ENCODE peak calls at places on chromosomes 6 and 20, in five cellular contexts. One of them, this sample, is unnamed.

GRCh38 chr6:42441661-42442081 is 10.1 kb downstream of the TRERF1 start:
- DNase-seq in stimulated activated CD4-positive, alpha-beta T cell treated with anti-CD3 and anti-CD28 coated beads, Interleukin-1b, Interleukin-23, amount 100 ng/mL, for 48 hours: peak; percentile 20
- DNase-seq in GM04504: no peak
- DNase-seq in breast epithelium: no peak
- DNase-seq in tibial nerve: no peak
- DNase-seq in this sample: no peak

GRCh38 chr6:97668716-97669115 is 385.7 kb upstream of the MMS22L start:
- DNase-seq in stimulated activated CD4-positive, alpha-beta T cell treated with anti-CD3 and anti-CD28 coated beads, Interleukin-1b, Interleukin-23, amount 100 ng/mL, for 48 hours: no peak
- DNase-seq in GM04504: no peak
- DNase-seq in breast epithelium: no peak
- DNase-seq in tibial nerve: no peak
- DNase-seq in this sample: no peak

GRCh38 chr6:53728570-53729194 is 63.1 kb upstream of the KLHL31 start:
- DNase-seq in stimulated activated CD4-positive, alpha-beta T cell treated with anti-CD3 and anti-CD28 coated beads, Interleukin-1b, Interleukin-23, amount 100 ng/mL, for 48 hours: peak; percentile 38
- DNase-seq in GM04504: no peak
- DNase-seq in breast epithelium: no peak
- DNase-seq in tibial nerve: no peak
- DNase-seq in this sample: peak; percentile 36

GRCh38 chr6:42896178-42896719 is 16.8 kb downstream of the RPL7L1 start:
- DNase-seq in stimulated activated CD4-positive, alpha-beta T cell treated with anti-CD3 and anti-CD28 coated beads, Interleukin-1b, Interleukin-23, amount 100 ng/mL, for 48 hours: no peak
- DNase-seq in GM04504: no peak
- DNase-seq in breast epithelium: no peak
- DNase-seq in tibial nerve: no peak
- DNase-seq in this sample: no peak

GRCh38 chr20:19973920-19974620 is 43.1 kb upstream of the NAA20 start:
- DNase-seq in stimulated activated CD4-positive, alpha-beta T cell treated with anti-CD3 and anti-CD28 coated beads, Interleukin-1b, Interleukin-23, amount 100 ng/mL, for 48 hours: no peak
- DNase-seq in GM04504: peak; percentile 67
- DNase-seq in breast epithelium: peak; percentile 83
- DNase-seq in tibial nerve: peak; percentile 69
- DNase-seq in this sample: no peak

GRCh38 chr6:7468382-7469081 is 72.9 kb upstream of the DSP start:
- DNase-seq in stimulated activated CD4-positive, alpha-beta T cell treated with anti-CD3 and anti-CD28 coated beads, Interleukin-1b, Interleukin-23, amount 100 ng/mL, for 48 hours: peak; percentile 7
- DNase-seq in GM04504: no peak
- DNase-seq in breast epithelium: no peak
- DNase-seq in tibial nerve: no peak
- DNase-seq in this sample: no peak

GRCh38 chr20:13858496-13859270 is 73.9 kb downstream of the NDUFAF5 start:
- DNase-seq in stimulated activated CD4-positive, alpha-beta T cell treated with anti-CD3 and anti-CD28 coated beads, Interleukin-1b, Interleukin-23, amount 100 ng/mL, for 48 hours: no peak
- DNase-seq in GM04504: no peak
- DNase-seq in breast epithelium: no peak
- DNase-seq in tibial nerve: no peak
- DNase-seq in this sample: no peak

GRCh38 chr6:30091577-30092381 is 16.2 kb upstream of the RNF39 start:
- DNase-seq in stimulated activated CD4-positive, alpha-beta T cell treated with anti-CD3 and anti-CD28 coated beads, Interleukin-1b, Interleukin-23, amount 100 ng/mL, for 48 hours: no peak
- DNase-seq in GM04504: peak; percentile 72
- DNase-seq in breast epithelium: peak; percentile 56
- DNase-seq in tibial nerve: no peak
- DNase-seq in this sample: no peak

GRCh38 chr6:5302220-5302946 is 41.1 kb downstream of the FARS2 start:
- DNase-seq in stimulated activated CD4-positive, alpha-beta T cell treated with anti-CD3 and anti-CD28 coated beads, Interleukin-1b, Interleukin-23, amount 100 ng/mL, for 48 hours: peak; percentile 76
- DNase-seq in GM04504: no peak
- DNase-seq in breast epithelium: no peak
- DNase-seq in tibial nerve: no peak
- DNase-seq in this sample: peak; percentile 68

GRCh38 chr6:37493047-37493995 is 6.4 kb downstream of the CCDC167 start:
- DNase-seq in stimulated activated CD4-positive, alpha-beta T cell treated with anti-CD3 and anti-CD28 coated beads, Interleukin-1b, Interleukin-23, amount 100 ng/mL, for 48 hours: no peak
- DNase-seq in GM04504: no peak
- DNase-seq in breast epithelium: peak; percentile 59
- DNase-seq in tibial nerve: no peak
- DNase-seq in this sample: no peak

GRCh38 chr6:169962604-169963469 is 211.4 kb downstream of the ERMARD start:
- DNase-seq in stimulated activated CD4-positive, alpha-beta T cell treated with anti-CD3 and anti-CD28 coated beads, Interleukin-1b, Interleukin-23, amount 100 ng/mL, for 48 hours: no peak
- DNase-seq in GM04504: no peak
- DNase-seq in breast epithelium: peak; percentile 9
- DNase-seq in tibial nerve: no peak
- DNase-seq in this sample: no peak

GRCh38 chr6:35381132-35381531 is 38.8 kb downstream of the PPARD start:
- DNase-seq in stimulated activated CD4-positive, alpha-beta T cell treated with anti-CD3 and anti-CD28 coated beads, Interleukin-1b, Interleukin-23, amount 100 ng/mL, for 48 hours: no peak
- DNase-seq in GM04504: no peak
- DNase-seq in breast epithelium: no peak
- DNase-seq in tibial nerve: no peak
- DNase-seq in this sample: no peak

GRCh38 chr6:143007626-143008025 is 53.1 kb upstream of the AIG1 start:
- DNase-seq in stimulated activated CD4-positive, alpha-beta T cell treated with anti-CD3 and anti-CD28 coated beads, Interleukin-1b, Interleukin-23, amount 100 ng/mL, for 48 hours: no peak
- DNase-seq in GM04504: peak; percentile 51
- DNase-seq in breast epithelium: no peak
- DNase-seq in tibial nerve: no peak
- DNase-seq in this sample: no peak

GRCh38 chr20:45105317-45105716 is 4.4 kb upstream of the KCNS1 start:
- DNase-seq in stimulated activated CD4-positive, alpha-beta T cell treated with anti-CD3 and anti-CD28 coated beads, Interleukin-1b, Interleukin-23, amount 100 ng/mL, for 48 hours: no peak
- DNase-seq in GM04504: no peak
- DNase-seq in breast epithelium: no peak
- DNase-seq in tibial nerve: no peak
- DNase-seq in this sample: no peak

GRCh38 chr6:140276719-140277118 is 902.3 kb upstream of the CITED2 start:
- DNase-seq in stimulated activated CD4-positive, alpha-beta T cell treated with anti-CD3 and anti-CD28 coated beads, Interleukin-1b, Interleukin-23, amount 100 ng/mL, for 48 hours: no peak
- DNase-seq in GM04504: no peak
- DNase-seq in breast epithelium: no peak
- DNase-seq in tibial nerve: no peak
- DNase-seq in this sample: no peak

GRCh38 chr6:162361168-162361567 is 366.4 kb downstream of the PRKN start:
- DNase-seq in stimulated activated CD4-positive, alpha-beta T cell treated with anti-CD3 and anti-CD28 coated beads, Interleukin-1b, Interleukin-23, amount 100 ng/mL, for 48 hours: no peak
- DNase-seq in GM04504: no peak
- DNase-seq in breast epithelium: no peak
- DNase-seq in tibial nerve: no peak
- DNase-seq in this sample: no peak

GRCh38 chr20:3871549-3872265 is 17.5 kb upstream of the PANK2 start:
- DNase-seq in stimulated activated CD4-positive, alpha-beta T cell treated with anti-CD3 and anti-CD28 coated beads, Interleukin-1b, Interleukin-23, amount 100 ng/mL, for 48 hours: no peak
- DNase-seq in GM04504: no peak
- DNase-seq in breast epithelium: no peak
- DNase-seq in tibial nerve: no peak
- DNase-seq in this sample: no peak

GRCh38 chr20:33515569-33516216 is 25.8 kb downstream of the CBFA2T2 start:
- DNase-seq in stimulated activated CD4-positive, alpha-beta T cell treated with anti-CD3 and anti-CD28 coated beads, Interleukin-1b, Interleukin-23, amount 100 ng/mL, for 48 hours: no peak
- DNase-seq in GM04504: no peak
- DNase-seq in breast epithelium: no peak
- DNase-seq in tibial nerve: no peak
- DNase-seq in this sample: no peak

GRCh38 chr6:140052757-140053729 is 678.6 kb upstream of the CITED2 start:
- DNase-seq in stimulated activated CD4-positive, alpha-beta T cell treated with anti-CD3 and anti-CD28 coated beads, Interleukin-1b, Interleukin-23, amount 100 ng/mL, for 48 hours: no peak
- DNase-seq in GM04504: no peak
- DNase-seq in breast epithelium: no peak
- DNase-seq in tibial nerve: no peak
- DNase-seq in this sample: no peak

GRCh38 chr6:14207493-14207892 is 89.9 kb downstream of the CD83 start:
- DNase-seq in stimulated activated CD4-positive, alpha-beta T cell treated with anti-CD3 and anti-CD28 coated beads, Interleukin-1b, Interleukin-23, amount 100 ng/mL, for 48 hours: no peak
- DNase-seq in GM04504: no peak
- DNase-seq in breast epithelium: no peak
- DNase-seq in tibial nerve: no peak
- DNase-seq in this sample: no peak

GRCh38 chr6:158611039-158611438 is 33.5 kb downstream of the DYNLT1 start:
- DNase-seq in stimulated activated CD4-positive, alpha-beta T cell treated with anti-CD3 and anti-CD28 coated beads, Interleukin-1b, Interleukin-23, amount 100 ng/mL, for 48 hours: no peak
- DNase-seq in GM04504: no peak
- DNase-seq in breast epithelium: no peak
- DNase-seq in tibial nerve: no peak
- DNase-seq in this sample: no peak